ENCODE peak calls at places on chromosomes 6 and 20, in four cellular contexts. Q is PC-3, R is colonic mucosa, C is bronchial epithelial cell. V is an unnamed sample.

GRCh38 chr6:157019733-157020132 is 242.6 kb downstream of the ARID1B start:
- DNase-seq in Q (peak), C (no peak), R (no peak), V (no peak)

GRCh38 chr20:49426873-49427272 is 55.6 kb downstream of the KCNB1 start:
- DNase-seq in Q (no peak), R (no peak), C (peak), V (no peak)

GRCh38 chr6:156925718-156926607 is 148.8 kb downstream of the ARID1B start:
- DNase-seq in R (no peak), C (peak), Q (no peak), V (no peak)

GRCh38 chr20:37649017-37649416 is 44.8 kb upstream of the CTNNBL1 start:
- DNase-seq in C (no peak), Q (no peak), R (no peak), V (no peak)

GRCh38 chr20:25275813-25276532 is 28.1 kb downstream of the PYGB start:
- DNase-seq in R (no peak), C (no peak), Q (no peak), V (peak)

GRCh38 chr20:14877616-14878015 is 540.2 kb upstream of the FLRT3 start:
- DNase-seq in R (no peak), Q (no peak), C (no peak), V (no peak)

GRCh38 chr6:124881898-124882579 is 80.2 kb upstream of the RNF217 start:
- DNase-seq in Q (peak), R (no peak), C (peak), V (peak)

GRCh38 chr6:68049562-68049961 is 585.5 kb upstream of the ADGRB3 start:
- DNase-seq in R (no peak), Q (no peak), C (no peak), V (no peak)

GRCh38 chr6:11535801-11536230 is 1.7 kb upstream of the TMEM170B start:
- DNase-seq in R (peak), Q (peak), C (peak), V (no peak)

GRCh38 chr20:385448-385847 is 4.9 kb downstream of the TRIB3 start:
- DNase-seq in R (no peak), Q (no peak), C (no peak), V (no peak)

GRCh38 chr6:153312633-153313032 is 181.6 kb upstream of the RGS17 start:
- DNase-seq in C (peak), R (peak), Q (peak), V (peak)

GRCh38 chr6:53593001-53593488 is 48.1 kb upstream of the GCLC start:
- DNase-seq in Q (peak), C (peak), R (no peak), V (no peak)

GRCh38 chr6:102075539-102075938 is 682.0 kb downstream of the GRIK2 start:
- DNase-seq in C (peak), Q (no peak), R (no peak), V (no peak)

GRCh38 chr20:845967-846893 is 12.7 kb downstream of the FAM110A start:
- DNase-seq in C (no peak), R (no peak), Q (no peak), V (no peak)

GRCh38 chr20:10667077-10667401 is 6.8 kb downstream of the JAG1 start:
- DNase-seq in C (peak), R (no peak), Q (no peak), V (no peak)

GRCh38 chr6:108559884-108560462 is 744 bp upstream of the FOXO3 start:
- DNase-seq in R (peak), Q (peak), C (peak), V (peak)

GRCh38 chr20:32358883-32359632 is 927 bp downstream of the ASXL1 start:
- DNase-seq in R (peak), C (peak), Q (peak), V (peak)

DNA sequence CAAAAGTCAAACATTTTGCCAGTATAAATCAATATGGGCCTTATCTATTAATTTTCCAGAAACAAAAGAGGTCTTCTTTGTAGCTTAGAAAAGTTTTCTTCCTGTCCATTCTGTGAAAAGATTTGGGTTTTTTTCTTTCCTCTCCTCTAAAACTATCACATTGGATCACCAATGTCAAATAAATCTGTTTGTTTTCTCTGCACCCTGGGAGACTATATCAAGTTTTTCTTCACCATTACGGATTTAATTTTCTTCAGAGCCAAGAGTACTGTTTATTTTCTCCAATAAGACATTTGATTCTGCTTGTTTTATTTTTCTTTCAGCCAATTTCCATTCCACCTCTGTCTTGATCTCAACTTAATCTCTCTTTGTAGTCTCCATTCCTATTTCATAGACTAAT is 1.9 kb upstream of the LZTS3 start:
- DNase-seq in C (no peak), R (no peak), Q (no peak), V (no peak)
- H3K4me3 ChIP-seq in C (no peak), R (no peak), Q (peak), V (no peak)

GRCh38 chr6:14463110-14463509 is 345.5 kb downstream of the CD83 start:
- DNase-seq in C (no peak), Q (no peak), R (no peak), V (no peak)

GRCh38 chr6:14466278-14466677 is 348.7 kb downstream of the CD83 start:
- DNase-seq in R (no peak), Q (no peak), C (no peak), V (no peak)

GRCh38 chr6:14462135-14462905 is 344.7 kb downstream of the CD83 start:
- DNase-seq in Q (no peak), R (no peak), C (no peak), V (no peak)

GRCh38 chr6:14464716-14465115 is 347.1 kb downstream of the CD83 start:
- DNase-seq in Q (no peak), C (no peak), R (no peak), V (no peak)

DNA sequence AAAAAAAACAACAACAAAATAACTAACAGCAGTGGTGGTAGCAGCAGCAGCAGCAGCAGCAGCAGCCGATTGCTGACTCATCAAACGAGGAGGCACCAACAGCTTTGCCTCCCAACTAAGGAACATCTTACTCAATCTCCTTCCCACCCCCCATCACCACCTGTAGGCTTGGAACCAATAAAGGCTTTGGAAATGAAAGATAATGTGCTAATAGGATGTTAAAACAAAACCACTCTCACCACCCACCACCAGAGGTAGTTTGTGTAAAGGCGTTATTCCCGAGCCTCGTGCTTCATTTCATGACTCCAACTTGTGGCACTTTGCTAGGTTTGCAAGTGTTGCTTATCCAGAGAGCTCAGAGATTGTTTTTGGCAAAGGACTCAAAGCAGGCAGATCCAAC is 346.5 kb downstream of the CD83 start:
- DNase-seq in Q (no peak), C (no peak), R (no peak), V (no peak)
- TF ChIP-seq CTCF in Q (peak), C (no peak), R (no peak), V (peak)

GRCh38 chr6:28207244-28208179 is 17.6 kb upstream of the ZSCAN9 start:
- DNase-seq in Q (no peak), C (peak), R (peak), V (peak)

GRCh38 chr6:28206527-28207243 is 18.4 kb upstream of the ZSCAN9 start:
- DNase-seq in R (no peak), C (no peak), Q (no peak), V (no peak)

GRCh38 chr6:28209753-28210535 is 15.1 kb upstream of the ZSCAN9 start:
- DNase-seq in C (peak), R (no peak), Q (no peak), V (no peak)

GRCh38 chr6:28205879-28206278 is 19.2 kb upstream of the ZSCAN9 start:
- DNase-seq in C (no peak), R (no peak), Q (no peak), V (no peak)

GRCh38 chr6:28208180-28208659 is 16.9 kb upstream of the ZSCAN9 start:
- DNase-seq in C (no peak), Q (no peak), R (no peak), V (no peak)
- H3K4me3 ChIP-seq in C (peak), Q (no peak), R (peak), V (peak)

GRCh38 chr6:40585661-40586269 is 1.4 kb downstream of the LRFN2 start:
- DNase-seq in R (peak), Q (no peak), C (no peak), V (peak)

GRCh38 chr6:40583694-40584093 is 3.5 kb downstream of the LRFN2 start:
- DNase-seq in Q (no peak), C (no peak), R (peak), V (no peak)

GRCh38 chr6:40584741-40585140 is 2.4 kb downstream of the LRFN2 start:
- DNase-seq in Q (no peak), R (peak), C (no peak), V (no peak)

GRCh38 chr6:40585218-40585617 is 1.9 kb downstream of the LRFN2 start:
- DNase-seq in Q (no peak), C (no peak), R (no peak), V (peak)

DNA sequence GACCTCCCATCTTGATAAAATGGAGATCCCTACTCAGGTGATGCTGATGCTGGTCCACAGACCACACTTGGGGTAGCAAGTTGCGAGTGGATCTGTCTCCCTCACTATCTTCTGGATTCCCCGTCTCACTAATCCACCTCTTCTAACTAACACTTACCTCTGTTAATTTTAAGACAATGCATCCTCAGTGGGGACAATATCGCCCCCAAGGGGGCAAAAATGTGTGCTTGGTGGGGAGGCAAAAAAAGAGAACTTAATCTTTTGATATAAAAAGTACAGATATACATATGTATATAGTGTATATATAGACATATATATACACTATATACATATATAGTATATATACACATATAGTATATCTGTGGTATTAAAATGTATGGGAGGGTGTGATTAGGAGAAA is 4.3 kb downstream of the LRFN2 start:
- DNase-seq in Q (no peak), R (no peak), C (no peak), V (peak)
- TF ChIP-seq CTCF in Q (no peak), R (no peak), C (no peak), V (peak)

GRCh38 chr6:81749704-81750103 is 2.8 kb downstream of the TENT5A start:
- DNase-seq in Q (no peak), R (no peak), C (no peak), V (no peak)
- H3K4me3 ChIP-seq in Q (peak), R (peak), C (no peak), V (no peak)

GRCh38 chr20:62087632-62088031 is 22.0 kb upstream of the TAF4 start:
- DNase-seq in Q (no peak), R (no peak), C (no peak), V (no peak)

GRCh38 chr20:62087227-62087626 is 21.5 kb upstream of the TAF4 start:
- DNase-seq in R (no peak), Q (peak), C (no peak), V (no peak)

GRCh38 chr20:62085206-62085605 is 19.5 kb upstream of the TAF4 start:
- DNase-seq in R (no peak), C (no peak), Q (no peak), V (no peak)

GRCh38 chr20:62088258-62089127 is 22.8 kb upstream of the TAF4 start:
- DNase-seq in Q (peak), C (peak), R (no peak), V (no peak)

DNA sequence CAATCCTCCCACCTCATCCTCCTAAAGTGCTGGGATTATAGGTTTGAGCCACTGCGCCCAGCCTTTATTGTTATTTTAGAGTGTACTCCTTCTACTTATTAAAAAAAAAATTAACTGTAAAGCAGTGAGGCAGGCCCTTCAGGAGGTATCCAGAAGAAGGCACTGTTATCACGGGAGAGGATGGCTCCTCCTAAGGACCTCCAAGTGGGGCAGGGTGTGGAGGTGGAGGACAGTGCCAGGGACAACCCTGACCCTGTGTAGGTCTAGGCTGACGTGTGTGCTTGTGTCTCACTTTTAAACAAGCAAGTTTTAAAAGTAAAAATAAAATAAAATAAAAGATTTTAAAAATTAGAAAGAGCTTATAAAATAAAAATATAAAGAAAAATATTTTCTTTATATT is 23.7 kb upstream of the TAF4 start:
- DNase-seq in Q (no peak), R (no peak), C (no peak), V (no peak)
- TF ChIP-seq CTCF in Q (no peak), R (no peak), C (no peak), V (no peak)

DNA sequence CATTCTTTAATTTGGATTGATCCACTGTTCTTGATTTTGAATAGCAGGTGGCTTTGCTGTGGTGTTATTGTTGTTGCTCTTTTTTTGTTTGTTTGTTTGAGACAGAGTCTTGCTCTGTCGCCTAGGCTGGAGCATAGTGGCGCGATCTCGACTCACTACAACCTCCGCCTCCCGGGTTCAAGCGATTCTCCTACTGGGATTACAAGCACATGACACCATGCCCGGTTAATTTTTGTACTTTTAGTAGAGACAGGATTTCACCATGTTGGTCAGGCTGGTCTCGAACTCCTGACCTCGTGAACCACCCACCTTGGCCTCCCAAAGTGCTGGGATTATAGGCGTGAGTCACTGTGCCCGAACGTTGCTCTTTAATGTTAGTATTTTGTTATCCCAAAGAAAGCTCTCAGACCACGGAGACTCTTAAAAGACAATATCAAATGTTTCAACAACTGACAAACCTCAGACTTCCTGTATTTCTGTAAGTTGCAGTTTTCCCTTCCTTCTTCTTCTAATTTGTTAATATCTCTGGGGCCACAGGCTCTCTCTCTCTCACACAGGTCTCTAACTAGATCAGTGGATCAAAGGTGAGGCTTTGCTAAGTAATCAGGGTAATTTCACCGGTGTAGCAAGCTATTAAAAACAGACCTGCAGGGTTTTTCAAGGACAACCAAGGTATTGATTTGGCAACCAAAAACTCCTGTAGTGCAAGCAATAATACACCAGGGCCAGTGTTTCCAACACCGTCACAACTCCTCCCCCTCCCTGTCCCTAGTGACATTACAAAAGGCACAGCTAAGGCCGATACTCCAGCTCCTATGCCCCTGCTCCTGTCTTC is 48.8 kb upstream of the ZNF217 start:
- DNase-seq in C (peak), Q (peak), R (peak), V (no peak)
- H3K4me3 ChIP-seq in C (no peak), Q (peak), R (no peak), V (no peak)

DNA sequence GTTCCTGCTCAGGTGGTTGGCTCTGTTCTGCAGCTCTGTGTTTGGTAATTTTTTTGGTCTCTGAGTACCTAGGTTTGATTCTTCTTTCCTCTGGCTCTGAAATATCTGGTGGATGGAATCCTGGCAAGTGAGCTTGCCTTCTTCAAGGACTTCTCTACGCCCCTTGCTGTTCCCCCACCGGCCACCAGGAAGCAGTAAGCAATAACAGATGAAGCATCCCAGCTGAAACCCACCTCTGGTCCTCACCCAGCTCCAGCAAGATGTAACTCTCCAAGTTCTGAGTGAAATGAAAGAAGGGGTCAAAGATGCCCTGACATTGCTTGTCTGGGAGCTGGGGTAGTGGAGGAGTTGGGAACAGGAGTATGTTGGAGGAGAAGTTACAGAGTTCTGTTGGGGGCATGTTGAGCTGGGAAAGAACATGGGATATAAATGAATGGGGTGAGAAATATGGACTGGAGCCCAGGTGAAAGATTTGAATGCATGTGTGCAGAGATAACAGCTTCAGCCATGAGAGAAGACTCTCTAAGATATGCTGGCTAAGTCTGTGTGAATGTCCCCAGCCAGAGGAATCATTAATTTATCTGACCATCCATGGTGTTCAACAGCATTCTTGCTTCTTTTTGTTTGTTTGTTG is 51.3 kb upstream of the GLP1R start:
- DNase-seq in R (no peak), C (peak), Q (peak), V (peak)
- TF ChIP-seq CTCF in R (no peak), C (peak), Q (peak), V (peak)

GRCh38 chr20:57400262-57400701 is 9.1 kb downstream of the RBM38 start:
- DNase-seq in C (no peak), R (no peak), Q (no peak), V (no peak)

GRCh38 chr20:57398231-57398821 is 7.1 kb downstream of the RBM38 start:
- DNase-seq in R (peak), C (no peak), Q (no peak), V (no peak)

GRCh38 chr20:57397693-57398108 is 6.5 kb downstream of the RBM38 start:
- DNase-seq in Q (no peak), C (no peak), R (no peak), V (no peak)

GRCh38 chr20:57399587-57400261 is 8.5 kb downstream of the RBM38 start:
- DNase-seq in C (no peak), R (no peak), Q (no peak), V (no peak)

DNA sequence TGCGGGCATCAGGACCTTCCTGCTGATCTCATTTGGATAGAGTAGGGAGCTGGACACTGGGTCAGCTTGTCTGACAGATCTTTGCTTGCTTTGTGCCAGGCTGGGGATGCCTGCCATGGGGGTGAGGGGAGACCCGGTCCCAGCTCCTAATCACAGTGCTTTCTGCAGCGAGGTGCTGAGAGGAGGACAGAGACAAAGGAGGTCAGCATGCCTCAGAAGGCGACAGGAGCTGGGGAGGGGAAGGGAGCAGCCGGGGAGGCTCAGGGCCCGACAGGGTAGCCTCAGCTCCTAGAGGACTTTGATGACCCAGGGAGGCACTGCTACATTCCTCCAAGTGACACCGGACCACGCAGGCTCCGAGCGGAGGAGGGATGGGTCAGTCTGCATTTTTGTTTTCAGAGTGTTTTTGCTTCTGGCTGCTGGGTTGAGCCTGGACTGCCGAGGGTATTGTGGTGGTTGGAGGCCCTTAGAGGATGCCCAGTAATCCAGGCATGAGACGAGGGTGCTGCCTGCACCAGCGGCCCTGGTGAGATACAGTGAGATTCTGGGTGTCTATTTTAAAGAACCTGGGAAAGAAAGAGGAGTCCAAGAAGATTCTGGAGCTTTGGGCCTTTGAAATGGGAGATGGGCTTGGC is 7.8 kb downstream of the RBM38 start:
- DNase-seq in R (no peak), Q (no peak), C (no peak), V (no peak)
- H3K4me3 ChIP-seq in R (no peak), Q (no peak), C (no peak), V (no peak)

DNA sequence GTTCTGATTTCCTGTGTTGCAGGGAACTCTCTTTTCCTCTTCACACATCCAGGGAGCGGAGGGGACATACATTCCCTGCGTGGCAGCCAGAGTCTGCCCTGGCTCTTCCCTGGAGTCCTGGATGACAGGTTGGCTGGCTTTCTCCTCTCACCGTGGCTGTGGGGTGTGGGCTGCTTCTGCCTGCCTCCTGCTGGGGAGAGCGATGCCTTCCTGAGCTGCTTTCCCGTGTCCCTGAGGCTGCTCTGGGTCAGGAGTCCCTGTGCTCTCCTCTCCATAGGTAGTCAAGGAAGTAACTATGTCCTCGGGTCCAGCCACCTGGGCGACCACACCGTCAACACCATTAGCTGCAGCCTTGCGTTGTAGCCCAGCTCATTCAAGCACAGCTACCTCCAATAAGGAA is 451.7 kb downstream of the QKI start:
- DNase-seq in Q (no peak), C (no peak), R (no peak), V (no peak)
- TF ChIP-seq CTCF in Q (no peak), C (no peak), R (no peak), V (peak)